ENCODE peak calls at places on chromosomes 1 and 21, in seven cellular contexts. K is fibroblast of the aortic adventitia, U is sigmoid colon, I is ascending aorta, A is esophagus squamous epithelium, T is GM10248, E is epithelial cell of esophagus. B is an unnamed sample.

GRCh38 chr1:230735447-230735846 is 11.7 kb upstream of the CAPN9 start:
- DNase-seq in E (peak), T (no peak), U (no peak), I (no peak), K (no peak), A (no peak), B (peak)

GRCh38 chr1:150955274-150955673 is 19.4 kb downstream of the CERS2 start:
- DNase-seq in K (no peak), E (no peak), A (no peak), I (no peak), T (no peak), U (no peak), B (no peak)

GRCh38 chr1:62362061-62362951 is 43.1 kb upstream of the KANK4 start:
- DNase-seq in U (no peak), K (no peak), T (no peak), I (no peak), E (no peak), A (no peak), B (no peak)

GRCh38 chr1:239058190-239058589 is 328.2 kb upstream of the CHRM3 start:
- DNase-seq in I (no peak), U (no peak), T (no peak), K (no peak), A (no peak), E (no peak), B (no peak)

GRCh38 chr1:28888915-28889314 is 25.5 kb upstream of the EPB41 start:
- DNase-seq in T (no peak), A (no peak), I (no peak), E (no peak), K (no peak), U (no peak), B (no peak)

GRCh38 chr1:200374569-200375312 is 35.1 kb downstream of the ZNF281 start:
- DNase-seq in T (no peak), I (no peak), A (no peak), U (no peak), K (no peak), E (peak), B (no peak)

GRCh38 chr1:192232859-192233417 is 74.7 kb downstream of the RGS18 start:
- DNase-seq in I (no peak), K (no peak), E (no peak), U (no peak), A (no peak), T (no peak), B (no peak)

GRCh38 chr1:193479187-193479586 is 292.8 kb upstream of the B3GALT2 start:
- DNase-seq in T (peak), A (peak), E (no peak), K (no peak), U (no peak), I (peak), B (no peak)

GRCh38 chr21:26769613-26770188 is 75.5 kb downstream of the ADAMTS1 start:
- DNase-seq in T (no peak), I (no peak), A (no peak), U (no peak), K (peak), E (peak), B (peak)

GRCh38 chr1:244419004-244419403 is 32.7 kb downstream of the ADSS2 start:
- DNase-seq in U (no peak), K (no peak), I (no peak), T (no peak), A (no peak), E (no peak), B (no peak)

GRCh38 chr1:35364732-35365131 is 96.2 kb downstream of the ZMYM4 start:
- DNase-seq in I (no peak), T (peak), A (no peak), E (no peak), U (no peak), K (no peak), B (no peak)

GRCh38 chr1:6028042-6028895 is 17.4 kb upstream of the KCNAB2 start:
- DNase-seq in K (no peak), A (no peak), I (peak), U (no peak), T (peak), E (peak), B (no peak)

GRCh38 chr1:184387871-184388670 is 1.2 kb downstream of the C1orf21 start:
- DNase-seq in U (peak), K (peak), I (no peak), E (peak), T (no peak), A (no peak), B (peak)

GRCh38 chr1:9202240-9202870 is 32.2 kb upstream of the H6PD start:
- DNase-seq in K (no peak), T (no peak), U (no peak), E (no peak), A (no peak), I (no peak), B (no peak)

GRCh38 chr1:6348511-6349191 is 44.9 kb downstream of the ACOT7 start:
- DNase-seq in E (peak), K (peak), T (no peak), A (no peak), I (no peak), U (no peak), B (no peak)

GRCh38 chr1:150692720-150693119 is 4.2 kb downstream of the GOLPH3L start:
- DNase-seq in K (no peak), U (no peak), T (no peak), E (peak), A (no peak), I (no peak), B (no peak)

GRCh38 chr1:198970919-198971318 is 332.1 kb downstream of the PTPRC start:
- DNase-seq in T (no peak), U (no peak), E (peak), K (peak), A (no peak), I (no peak), B (no peak)

GRCh38 chr1:241167121-241167619 is 189.8 kb downstream of the RGS7 start:
- DNase-seq in I (no peak), T (no peak), A (no peak), U (no peak), K (no peak), E (no peak), B (no peak)

GRCh38 chr1:209416009-209416408 is 167.5 kb upstream of the CAMK1G start:
- DNase-seq in E (peak), U (no peak), A (no peak), T (no peak), K (no peak), I (no peak), B (no peak)

GRCh38 chr1:206117151-206117948 is at the start of gene AVPR1B:
- DNase-seq in U (no peak), E (peak), A (no peak), T (no peak), K (peak), I (no peak), B (peak)

GRCh38 chr21:46376231-46376628 is 52.3 kb downstream of the PCNT start:
- DNase-seq in K (no peak), E (no peak), I (no peak), T (no peak), U (no peak), A (no peak), B (no peak)

GRCh38 chr1:155120253-155120652 is 7.4 kb upstream of the EFNA1 start:
- DNase-seq in A (no peak), I (no peak), U (no peak), K (no peak), T (no peak), E (peak), B (no peak)

GRCh38 chr1:247337250-247337746 is 5.6 kb upstream of the ZNF496 start:
- DNase-seq in E (no peak), I (no peak), A (no peak), T (no peak), K (peak), U (no peak), B (no peak)

GRCh38 chr1:220497220-220497756 is 30.6 kb upstream of the MARK1 start:
- DNase-seq in K (no peak), A (no peak), U (no peak), I (no peak), T (no peak), E (peak), B (no peak)

GRCh38 chr1:65170511-65171142 is 22.6 kb downstream of the AK4 start:
- DNase-seq in K (peak), A (no peak), I (no peak), T (no peak), U (peak), E (peak), B (no peak)

GRCh38 chr21:34824314-34824713 is 155.5 kb downstream of the CLIC6 start:
- DNase-seq in U (no peak), A (no peak), K (no peak), T (no peak), E (no peak), I (no peak), B (no peak)

GRCh38 chr1:46248122-46248920 is 758 bp downstream of the RAD54L start:
- DNase-seq in T (peak), E (peak), A (no peak), I (no peak), U (peak), K (no peak), B (peak)

GRCh38 chr1:234327577-234328164 is 45.6 kb upstream of the COA6 start:
- DNase-seq in E (no peak), U (no peak), T (no peak), I (no peak), A (no peak), K (no peak), B (no peak)

GRCh38 chr1:235468970-235469369 is 35.3 kb downstream of the B3GALNT2 start:
- DNase-seq in E (peak), I (no peak), A (no peak), K (peak), T (no peak), U (no peak), B (peak)
- TF ChIP-seq CTCF in E (peak), I (no peak), A (peak), K (peak), T (no peak), U (no peak), B (no peak)

DNA sequence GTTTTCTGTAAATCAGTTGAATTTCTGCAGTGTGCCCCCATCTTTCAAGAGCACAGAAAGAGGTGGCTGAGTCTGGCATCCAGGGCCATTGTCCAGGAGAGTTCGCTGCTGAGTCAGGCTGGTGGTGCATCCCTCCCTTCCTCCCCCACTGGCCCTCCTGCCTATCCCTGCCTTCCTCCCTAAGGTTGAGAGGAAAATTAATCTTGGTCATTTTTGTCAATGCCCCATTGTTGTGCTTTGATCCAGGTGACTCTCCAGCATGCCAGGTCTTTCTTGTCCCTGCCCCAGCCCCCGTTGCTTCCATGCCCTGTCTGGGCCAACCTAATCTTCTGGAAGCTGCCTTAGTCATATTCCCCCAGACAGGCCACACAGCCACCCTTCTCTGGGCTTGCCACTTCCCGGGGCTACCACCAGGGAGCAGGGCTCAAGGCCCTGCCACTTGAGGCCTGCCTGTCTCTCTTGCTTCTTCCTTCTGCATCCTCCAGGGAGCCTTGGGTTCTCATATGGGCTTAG is 26.6 kb downstream of the PROK1 start:
- DNase-seq in E (peak), A (no peak), T (no peak), K (no peak), I (no peak), U (no peak), B (peak)
- TF ChIP-seq CTCF in E (peak), A (peak), T (no peak), K (peak), I (no peak), U (no peak), B (no peak)

GRCh38 chr1:2876846-2877245 is 75.4 kb upstream of the TTC34 start:
- DNase-seq in T (no peak), I (no peak), A (no peak), U (no peak), E (no peak), K (no peak), B (no peak)

GRCh38 chr1:2878591-2878990 is 77.1 kb upstream of the TTC34 start:
- DNase-seq in E (no peak), A (no peak), I (no peak), T (no peak), U (no peak), K (no peak), B (no peak)

GRCh38 chr1:2874207-2875165 is 73.0 kb upstream of the TTC34 start:
- DNase-seq in T (no peak), K (no peak), A (no peak), I (peak), U (no peak), E (no peak), B (no peak)

GRCh38 chr1:2877391-2877790 is 75.9 kb upstream of the TTC34 start:
- DNase-seq in T (no peak), K (no peak), A (no peak), I (no peak), E (no peak), U (no peak), B (no peak)

DNA sequence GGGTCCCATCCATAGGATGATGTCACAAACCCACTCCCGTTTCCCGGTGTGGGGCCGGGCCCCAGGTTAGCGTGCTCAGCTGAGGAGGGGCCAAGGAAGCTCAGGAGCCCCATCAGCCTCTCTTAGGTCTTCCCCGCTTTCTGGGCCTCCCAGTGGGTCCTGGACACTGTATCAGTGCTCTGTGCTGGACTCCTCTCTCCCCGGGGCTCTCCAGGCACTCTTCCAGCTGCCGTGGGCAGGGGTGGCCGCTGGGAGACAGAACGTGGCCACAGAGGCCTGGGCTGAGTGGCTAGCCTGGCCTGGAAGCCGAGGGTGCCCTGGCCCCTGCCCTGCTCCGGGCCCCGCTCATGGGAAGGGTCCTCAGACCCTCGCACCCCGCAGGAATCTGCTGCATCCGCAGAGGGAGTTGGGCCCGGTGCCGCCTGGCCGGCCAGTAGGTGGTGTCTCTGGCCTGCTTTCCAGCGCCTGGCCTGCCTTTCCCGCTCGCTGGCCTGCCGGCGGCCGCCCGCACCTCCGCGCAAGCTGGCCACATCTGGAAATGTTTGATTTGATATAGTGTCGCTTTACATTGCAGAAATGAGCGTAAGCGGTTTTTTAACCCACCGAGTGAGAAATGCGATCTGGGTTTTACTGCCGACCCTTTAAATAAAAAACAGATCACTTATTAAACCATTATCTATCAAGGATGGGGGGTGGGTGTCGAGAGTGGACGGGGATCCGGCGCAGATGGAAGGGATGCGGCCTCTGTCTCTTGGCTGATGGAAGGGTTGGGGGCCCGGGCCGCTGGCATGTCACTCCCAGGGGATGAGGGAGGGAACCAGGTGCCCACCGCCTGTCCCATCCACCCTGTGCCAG is 74.4 kb upstream of the TTC34 start:
- DNase-seq in T (no peak), I (no peak), K (no peak), A (no peak), E (no peak), U (no peak), B (peak)
- TF ChIP-seq CTCF in T (no peak), I (peak), K (no peak), A (peak), E (no peak), U (peak), B (no peak)

GRCh38 chr1:60863131-60863530 is 219.2 kb upstream of the NFIA start:
- DNase-seq in U (no peak), A (no peak), E (no peak), K (no peak), T (no peak), I (no peak), B (no peak)

GRCh38 chr1:60859111-60859510 is 223.2 kb upstream of the NFIA start:
- DNase-seq in K (no peak), T (no peak), I (no peak), E (no peak), U (no peak), A (no peak), B (no peak)

GRCh38 chr1:60861949-60862346 is 220.4 kb upstream of the NFIA start:
- DNase-seq in U (no peak), E (no peak), T (no peak), A (no peak), K (no peak), I (no peak), B (no peak)

GRCh38 chr1:60857851-60858250 is 224.5 kb upstream of the NFIA start:
- DNase-seq in K (no peak), I (no peak), E (no peak), A (no peak), U (no peak), T (no peak), B (no peak)
- TF ChIP-seq CTCF in K (no peak), I (no peak), E (no peak), A (no peak), U (no peak), T (no peak), B (no peak)

GRCh38 chr1:48105167-48105566 is 108.0 kb upstream of the TRABD2B start:
- DNase-seq in U (no peak), E (peak), K (peak), T (no peak), I (no peak), A (no peak), B (peak)
- TF ChIP-seq CTCF in U (no peak), E (peak), K (peak), T (no peak), I (no peak), A (peak), B (no peak)

GRCh38 chr1:224501836-224502235 is 67.2 kb upstream of the WDR26 start:
- DNase-seq in I (no peak), E (no peak), U (no peak), K (no peak), A (no peak), T (no peak), B (no peak)

GRCh38 chr1:224502459-224503160 is 68.0 kb upstream of the WDR26 start:
- DNase-seq in E (peak), A (no peak), K (no peak), I (no peak), T (no peak), U (peak), B (no peak)

GRCh38 chr1:224504642-224505041 is 70.0 kb upstream of the WDR26 start:
- DNase-seq in I (no peak), U (no peak), T (no peak), A (no peak), K (no peak), E (no peak), B (no peak)

GRCh38 chr1:224505454-224506093 is 71.0 kb upstream of the WDR26 start:
- DNase-seq in K (no peak), A (no peak), I (no peak), E (peak), U (no peak), T (no peak), B (no peak)

DNA sequence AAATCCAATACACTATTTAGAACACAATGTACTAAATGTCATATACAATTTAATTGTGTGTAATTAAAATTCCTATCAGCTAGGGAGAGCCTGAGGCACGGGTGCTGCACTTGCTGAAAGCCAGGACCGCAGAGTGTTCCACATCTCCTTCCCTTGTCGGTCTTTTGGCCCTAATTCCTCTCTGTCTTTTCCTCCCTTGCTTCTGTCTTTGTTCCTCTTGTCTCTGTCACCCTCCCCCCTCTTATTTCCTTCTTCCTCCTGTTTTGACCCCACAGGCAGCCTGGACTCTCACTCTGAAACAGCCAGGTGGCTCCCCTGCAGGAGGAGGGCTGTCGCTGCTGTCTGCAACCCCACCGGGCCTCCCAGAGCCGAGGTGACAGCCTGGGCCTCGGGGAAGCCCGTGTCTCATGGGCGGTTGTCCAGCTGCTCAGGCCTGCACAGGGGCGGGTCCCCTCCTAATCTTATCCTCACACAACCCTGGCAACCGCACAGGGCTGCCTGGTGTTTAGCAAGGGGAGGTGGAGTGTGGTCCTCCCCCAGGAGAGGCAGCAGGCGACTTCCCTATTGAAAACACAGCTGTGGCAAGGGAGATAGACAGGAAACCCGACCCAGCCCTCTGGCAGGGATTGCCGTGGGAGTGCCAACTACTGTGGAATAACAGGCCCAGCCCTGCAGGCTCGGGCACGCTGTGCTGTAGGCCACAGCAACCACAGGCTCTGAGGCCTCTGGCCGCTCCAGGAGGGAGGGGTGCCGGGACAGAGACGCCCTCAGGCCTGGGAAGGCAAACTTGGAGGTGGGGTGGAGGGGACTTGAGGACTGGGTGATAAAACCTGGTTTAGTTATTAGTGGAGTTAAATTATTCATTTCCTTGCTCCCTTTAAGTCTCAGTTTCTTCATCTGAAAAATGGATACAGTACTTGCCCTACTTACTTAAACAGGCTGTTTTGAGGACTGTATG is 68.8 kb upstream of the WDR26 start:
- DNase-seq in E (peak), I (peak), U (peak), T (peak), A (peak), K (peak), B (peak)
- TF ChIP-seq CTCF in E (peak), I (no peak), U (no peak), T (peak), A (peak), K (no peak), B (peak)

B was measured in Calu3.